ENCODE peak calls at places on chromosomes 7 and 10, in five cellular contexts. D, B, S, X and G are unnamed samples.

GRCh38 chr10:92727550-92727949 is 37.8 kb downstream of the HHEX start:
- DNase-seq in S (no peak), B (no peak), X (no peak), D (no peak), G (no peak)

GRCh38 chr10:31929260-31929985 is 792 bp upstream of the ARHGAP12 start:
- DNase-seq in S (no peak), B (peak), D (peak), X (peak), G (peak)

GRCh38 chr10:26737730-26738129 is 40.2 kb downstream of the PDSS1 start:
- DNase-seq in B (peak), D (no peak), X (no peak), S (no peak), G (no peak)

GRCh38 chr7:156602283-156602682 is 38.3 kb upstream of the RNF32 start:
- DNase-seq in S (no peak), D (no peak), B (no peak), X (no peak), G (no peak)

GRCh38 chr10:34235164-34235832 is 579.8 kb downstream of the PARD3 start:
- DNase-seq in X (no peak), D (no peak), S (no peak), B (peak), G (no peak)

GRCh38 chr10:114221235-114221634 is 17.8 kb upstream of the VWA2 start:
- DNase-seq in S (no peak), D (no peak), B (no peak), X (no peak), G (no peak)

GRCh38 chr7:65268782-65269149 is 104.9 kb upstream of the ZNF92 start:
- DNase-seq in D (no peak), X (no peak), B (no peak), S (no peak), G (no peak)

GRCh38 chr7:73560035-73560835 is 2.7 kb upstream of the BCL7B start:
- DNase-seq in B (peak), S (no peak), X (no peak), D (peak), G (no peak)

GRCh38 chr10:43211431-43212042 is 55.3 kb downstream of the RASGEF1A start:
- DNase-seq in B (no peak), X (no peak), D (no peak), S (no peak), G (peak)

GRCh38 chr10:35542303-35542702 is 62.8 kb upstream of the GJD4 start:
- DNase-seq in X (no peak), S (no peak), B (no peak), D (no peak), G (no peak)

GRCh38 chr7:105937411-105937810 is 25.7 kb upstream of the CDHR3 start:
- DNase-seq in B (no peak), D (no peak), X (no peak), S (no peak), G (no peak)

GRCh38 chr10:76195990-76196389 is 764.6 kb downstream of the LRMDA start:
- DNase-seq in X (no peak), S (no peak), D (no peak), B (no peak), G (no peak)

GRCh38 chr10:132185601-132186487 is 904 bp upstream of the DPYSL4 start:
- DNase-seq in B (peak), D (no peak), S (no peak), X (no peak), G (peak)

GRCh38 chr10:107914450-107915276 is 750.2 kb upstream of the SORCS1 start:
- DNase-seq in S (peak), B (peak), D (no peak), X (no peak), G (peak)

GRCh38 chr7:3200504-3200903 is 100.5 kb upstream of the SDK1 start:
- DNase-seq in S (no peak), B (peak), X (no peak), D (peak), G (peak)

GRCh38 chr7:51300762-51301674 is 15.6 kb downstream of the COBL start:
- DNase-seq in D (no peak), S (no peak), B (no peak), X (no peak), G (no peak)

GRCh38 chr10:32139223-32140073 is 83.2 kb upstream of the KIF5B start:
- DNase-seq in S (peak), X (peak), B (peak), D (peak), G (no peak)

GRCh38 chr10:76581685-76582084 is 1055.9 kb downstream of the KCNMA1 start:
- DNase-seq in S (no peak), X (no peak), B (no peak), D (no peak), G (no peak)

GRCh38 chr10:100370976-100371706 is 24.1 kb downstream of the SCD start:
- DNase-seq in B (peak), X (peak), S (peak), D (peak), G (peak)

GRCh38 chr10:86642499-86642898 is 11.8 kb upstream of the OPN4 start:
- DNase-seq in X (no peak), B (peak), S (no peak), D (peak), G (no peak)

GRCh38 chr7:9846902-9847301 is 1126.8 kb upstream of the PHF14 start:
- DNase-seq in B (no peak), D (no peak), X (no peak), S (no peak), G (no peak)

GRCh38 chr10:8254350-8254749 is 199.9 kb downstream of the GATA3 start:
- DNase-seq in B (no peak), D (no peak), X (no peak), S (no peak), G (no peak)

GRCh38 chr7:48742046-48742445 is 182.3 kb upstream of the CDC14C start:
- DNase-seq in B (no peak), X (no peak), D (no peak), S (no peak), G (no peak)

GRCh38 chr7:136859798-136860197 is 8.7 kb upstream of the CHRM2 start:
- DNase-seq in S (no peak), B (no peak), X (no peak), D (no peak), G (no peak)

GRCh38 chr7:131625817-131626372 is 69.5 kb upstream of the PODXL start:
- DNase-seq in S (peak), D (peak), X (no peak), B (peak), G (peak)

GRCh38 chr10:84469470-84469869 is 141.1 kb downstream of the CCSER2 start:
- DNase-seq in S (no peak), D (peak), B (no peak), X (no peak), G (no peak)

GRCh38 chr10:118467200-118467599 is 125.1 kb upstream of the FAM204A start:
- DNase-seq in X (no peak), D (no peak), S (no peak), B (no peak), G (no peak)

GRCh38 chr10:90222372-90222771 is 521.0 kb downstream of the KIF20B start:
- DNase-seq in B (peak), X (no peak), S (no peak), D (no peak), G (no peak)

GRCh38 chr10:43702213-43702935 is 53.7 kb upstream of the ZNF32 start:
- DNase-seq in X (no peak), B (no peak), D (no peak), S (no peak), G (no peak)

GRCh38 chr7:33743594-33743993 is 161.7 kb upstream of the BMPER start:
- DNase-seq in B (peak), D (no peak), X (no peak), S (no peak), G (no peak)

GRCh38 chr7:138705122-138705521 is 4.0 kb upstream of the SVOPL start:
- DNase-seq in S (no peak), D (no peak), B (no peak), X (no peak), G (no peak)

GRCh38 chr10:62760401-62760800 is 44.1 kb upstream of the ADO start:
- DNase-seq in X (no peak), S (peak), D (no peak), B (no peak), G (no peak)

GRCh38 chr7:33986951-33987948 is 81.9 kb downstream of the BMPER start:
- DNase-seq in S (no peak), X (no peak), D (peak), B (peak), G (no peak)

GRCh38 chr10:92697663-92698511 is 8.1 kb downstream of the HHEX start:
- DNase-seq in D (peak), B (no peak), X (no peak), S (no peak), G (no peak)

GRCh38 chr7:148060724-148061123 is 529.8 kb upstream of the C7orf33 start:
- DNase-seq in B (no peak), D (no peak), X (no peak), S (no peak), G (no peak)

GRCh38 chr7:77254429-77254828 is 54.8 kb upstream of the FGL2 start:
- DNase-seq in X (no peak), S (no peak), D (no peak), B (no peak), G (no peak)

GRCh38 chr7:101558742-101559325 is 70.3 kb downstream of the MYL10 start:
- DNase-seq in S (no peak), X (peak), B (no peak), D (no peak), G (no peak)

GRCh38 chr7:72042855-72043254 is 369.3 kb downstream of the CALN1 start:
- DNase-seq in D (no peak), X (no peak), S (no peak), B (no peak), G (no peak)

GRCh38 chr7:32496052-32496813 is 944 bp downstream of the AVL9 start:
- DNase-seq in B (peak), D (peak), X (no peak), S (no peak), G (no peak)

GRCh38 chr7:54563329-54563916 is 21.2 kb downstream of the VSTM2A start:
- DNase-seq in B (no peak), S (no peak), D (no peak), X (no peak), G (no peak)
- TF ChIP-seq CTCF in B (no peak), S (no peak), D (no peak), X (no peak), G (no peak)

DNA sequence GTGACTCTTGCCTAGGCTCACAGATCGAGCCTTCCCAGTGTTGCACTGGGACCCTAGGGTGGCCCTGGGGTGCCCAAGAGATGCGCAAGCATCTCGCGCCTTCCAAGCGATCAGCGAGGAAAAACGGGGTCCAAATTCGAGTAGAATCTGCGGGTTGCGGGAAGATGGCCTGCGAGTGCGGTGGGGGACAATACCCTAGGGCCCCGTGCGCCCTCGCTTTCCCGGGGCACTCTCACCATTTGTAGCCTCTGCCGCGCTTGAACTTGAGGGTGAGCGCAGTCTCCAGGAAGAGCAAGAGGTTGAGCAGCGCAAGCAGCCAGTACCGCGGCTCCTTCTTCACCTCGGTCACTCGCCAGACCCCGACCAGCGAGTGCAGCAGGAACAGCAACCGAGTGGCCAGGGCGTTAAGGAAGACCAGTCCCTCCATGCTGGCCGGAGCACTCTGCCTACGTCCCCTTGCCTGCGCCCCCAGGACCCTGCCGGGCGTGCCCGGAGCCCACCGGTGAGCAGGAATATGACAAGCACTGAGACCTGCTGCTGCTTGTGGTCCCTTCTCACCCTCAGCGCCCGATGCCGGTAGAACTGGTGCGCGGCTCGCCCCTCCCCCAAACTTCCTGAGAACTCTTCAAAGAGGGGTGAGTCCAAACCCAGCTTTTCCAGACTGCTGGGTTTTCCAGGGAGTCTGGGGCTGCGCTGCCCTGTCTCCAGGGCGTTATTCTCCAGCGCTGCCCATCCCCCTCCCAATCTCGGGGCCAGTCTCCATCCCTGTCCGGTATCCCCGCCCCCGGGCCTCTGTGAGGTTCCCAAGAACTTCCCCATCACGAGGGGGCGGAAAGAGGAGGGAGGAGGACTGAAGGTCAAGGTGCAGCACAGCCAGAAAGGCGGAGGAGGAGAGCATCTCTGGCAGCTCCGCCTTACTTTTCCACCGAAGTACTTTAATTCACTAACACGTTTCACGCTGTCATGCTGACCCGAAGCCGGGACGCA is at the start of gene TMEM26:
- DNase-seq in S (peak), X (no peak), D (peak), B (no peak), G (peak)
- TF ChIP-seq CTCF in S (no peak), X (no peak), D (no peak), B (no peak), G (no peak)

DNA sequence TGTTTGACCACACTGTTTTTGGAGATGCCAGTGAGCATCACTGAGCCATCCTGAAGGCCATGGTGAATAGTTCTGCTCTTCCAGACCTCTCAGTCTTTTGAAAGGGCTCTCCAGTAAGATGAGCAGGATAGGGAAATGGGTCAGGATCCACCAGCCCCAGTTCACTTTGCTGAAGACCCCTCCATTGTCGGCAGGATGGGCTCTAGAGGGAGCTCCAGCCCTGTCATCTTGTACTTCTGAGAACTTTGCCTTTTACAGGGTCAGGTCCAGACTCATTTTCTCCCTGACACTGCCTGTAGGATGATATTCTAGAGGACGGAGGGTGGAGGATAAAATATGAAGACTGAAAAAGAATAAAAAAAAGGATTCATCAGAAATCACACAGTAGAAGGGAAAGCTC is 13.1 kb downstream of the LHFPL3 start:
- DNase-seq in B (no peak), D (no peak), X (no peak), S (no peak), G (peak)
- TF ChIP-seq CTCF in B (no peak), D (no peak), X (no peak), S (no peak), G (no peak)

GRCh38 chr10:96831200-96831866 is 765 bp upstream of the LCOR start:
- DNase-seq in X (no peak), S (no peak), D (no peak), B (no peak), G (no peak)
- TF ChIP-seq CTCF in X (no peak), S (no peak), D (no peak), B (no peak), G (no peak)

GRCh38 chr10:73803680-73804286 is 7.6 kb downstream of the NDST2 start:
- DNase-seq in D (no peak), X (no peak), S (no peak), B (no peak), G (no peak)

GRCh38 chr10:73799899-73800559 is 11.4 kb downstream of the NDST2 start:
- DNase-seq in B (no peak), S (no peak), D (no peak), X (no peak), G (no peak)

GRCh38 chr10:73801253-73801590 is 10.2 kb downstream of the NDST2 start:
- DNase-seq in D (no peak), X (no peak), S (no peak), B (no peak), G (no peak)

GRCh38 chr10:73800560-73801252 is 10.7 kb downstream of the NDST2 start:
- DNase-seq in B (no peak), S (no peak), D (no peak), X (no peak), G (no peak)

DNA sequence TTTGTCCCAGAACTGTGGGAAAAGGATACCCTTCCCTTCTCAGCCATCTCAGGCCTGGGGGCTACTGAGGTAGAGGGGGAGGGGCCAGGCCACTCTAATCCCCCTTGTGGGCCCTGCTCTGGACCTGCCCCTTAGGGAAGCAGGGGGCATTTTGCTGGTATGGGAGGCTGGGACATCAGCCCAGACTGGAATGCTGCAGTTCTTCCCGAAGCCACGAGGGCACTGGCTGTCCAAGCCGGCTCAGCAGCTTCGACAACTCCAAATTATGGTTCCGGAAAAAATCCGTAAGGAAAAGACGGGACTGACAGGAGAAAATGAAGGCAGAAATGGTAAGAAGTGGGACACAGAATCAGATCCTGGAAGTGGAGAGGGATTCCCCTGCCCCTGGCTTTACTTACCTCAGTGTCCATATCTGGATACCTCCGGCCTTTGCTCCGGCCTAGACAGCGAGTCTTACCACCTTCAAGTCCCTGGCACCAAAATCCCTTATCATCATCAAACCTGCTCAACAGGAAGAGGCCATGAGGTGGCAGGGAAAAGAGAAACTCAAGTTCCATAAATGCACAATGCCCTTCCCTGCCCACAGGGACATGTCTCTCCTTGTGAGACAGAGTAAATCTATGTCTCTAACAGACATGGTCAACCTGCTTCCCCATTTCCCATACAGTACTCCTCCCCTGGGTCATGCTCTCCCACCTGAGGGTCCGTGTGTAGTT is 9.0 kb downstream of the NDST2 start:
- DNase-seq in D (no peak), X (no peak), B (no peak), S (no peak), G (no peak)
- TF ChIP-seq CTCF in D (no peak), X (no peak), B (peak), S (no peak), G (no peak)

GRCh38 chr10:69810097-69810496 is 8.4 kb downstream of the COL13A1 start:
- DNase-seq in X (no peak), D (no peak), S (no peak), B (no peak), G (no peak)

GRCh38 chr10:69809318-69809717 is 7.6 kb downstream of the COL13A1 start:
- DNase-seq in B (no peak), X (no peak), S (no peak), D (no peak), G (no peak)

GRCh38 chr10:69814251-69814650 is 12.5 kb downstream of the COL13A1 start:
- DNase-seq in B (no peak), S (no peak), X (no peak), D (no peak), G (no peak)

GRCh38 chr10:69813632-69814031 is 11.9 kb downstream of the COL13A1 start:
- DNase-seq in X (no peak), S (no peak), D (no peak), B (no peak), G (no peak)

GRCh38 chr10:69810998-69811397 is 9.3 kb downstream of the COL13A1 start:
- DNase-seq in S (no peak), B (no peak), D (no peak), X (no peak), G (no peak)
- TF ChIP-seq CTCF in S (no peak), B (no peak), D (no peak), X (no peak), G (no peak)